ENCODE peak calls at places on chromosomes 1 and 21, in seven cellular contexts. R is stomach, T is HepG2, O is GM12878, Z is K562, N is sigmoid colon, H is SK-N-SH. B is an unnamed sample.

GRCh38 chr1:2533356-2533755 is 3.3 kb upstream of the HES5 start:
- DNase-seq in R (no peak), T (no peak), O (no peak), Z (no peak), N (no peak), H (no peak), B (no peak)

GRCh38 chr1:157540160-157540748 is 12.1 kb downstream of the FCRL5 start:
- DNase-seq in R (no peak), T (no peak), O (no peak), Z (no peak), N (no peak), H (no peak), B (no peak)

GRCh38 chr1:244603498-244603897 is 49.4 kb upstream of the DESI2 start:
- DNase-seq in R (no peak), T (peak; percentile 7), O (no peak), Z (peak; percentile 42), N (no peak), H (peak; percentile 43), B (no peak)

GRCh38 chr21:25573409-25574206 is 33.7 kb downstream of the MRPL39 start:
- DNase-seq in R (no peak), T (peak; percentile 6), O (peak; percentile 81), Z (peak; percentile 63), N (no peak), H (peak; percentile 27), B (no peak)

GRCh38 chr21:40846566-40847411 is at the start of gene DSCAM:
- DNase-seq in R (no peak), T (no peak), O (no peak), Z (no peak), N (no peak), H (peak; percentile 57), B (no peak)

GRCh38 chr1:157201767-157202166 is 63.6 kb upstream of the ETV3 start:
- DNase-seq in R (no peak), T (no peak), O (no peak), Z (no peak), N (no peak), H (no peak), B (no peak)

GRCh38 chr21:36288651-36289243 is 31.2 kb upstream of the MORC3 start:
- DNase-seq in R (no peak), T (no peak), O (no peak), Z (no peak), N (no peak), H (no peak), B (no peak)

GRCh38 chr1:244796719-244797406 is 38.6 kb upstream of the COX20 start:
- DNase-seq in R (peak; percentile 75), T (peak; percentile 51), O (no peak), Z (peak; percentile 80), N (peak; percentile 72), H (peak; percentile 69), B (peak; percentile 69)

GRCh38 chr1:160553778-160554177 is 25.5 kb downstream of the CD84 start:
- DNase-seq in R (no peak), T (no peak), O (no peak), Z (no peak), N (no peak), H (no peak), B (no peak)

GRCh38 chr1:100624886-100625430 is 87.0 kb downstream of the GPR88 start:
- DNase-seq in R (no peak), T (no peak), O (no peak), Z (no peak), N (no peak), H (no peak), B (no peak)

GRCh38 chr1:51236548-51237312 is 657 bp downstream of the RNF11 start:
- DNase-seq in R (peak; percentile 44), T (no peak), O (no peak), Z (peak; percentile 56), N (peak; percentile 76), H (peak; percentile 67), B (peak; percentile 59)

GRCh38 chr1:51237714-51238403 is 1.8 kb downstream of the RNF11 start:
- DNase-seq in R (no peak), T (no peak), O (no peak), Z (peak; percentile 47), N (no peak), H (no peak), B (no peak)

GRCh38 chr1:51235611-51236547 is at the start of gene RNF11:
- DNase-seq in R (peak; percentile 96), T (peak; percentile 68), O (peak; percentile 54), Z (peak; percentile 96), N (peak; percentile 97), H (peak; percentile 96), B (peak; percentile 95)

GRCh38 chr1:51237313-51237700 is 1.2 kb downstream of the RNF11 start:
- DNase-seq in R (no peak), T (no peak), O (no peak), Z (no peak), N (no peak), H (no peak), B (no peak)

GRCh38 chr1:51234721-51235425 is 1.2 kb upstream of the RNF11 start:
- DNase-seq in R (peak; percentile 80), T (peak; percentile 59), O (peak; percentile 93), Z (peak; percentile 88), N (peak; percentile 82), H (peak; percentile 55), B (peak; percentile 86)
- H3K27ac ChIP-seq in R (peak overlapping the region; percentile 97), T (no peak overlapping the region), O (peak overlapping the region; percentile 72), Z (no peak overlapping the region), N (peak overlapping the region; percentile 94), H (peak overlapping the region; percentile 84), B (peak overlapping the region; percentile 95)

GRCh38 chr1:184626076-184627011 is 128.3 kb downstream of the EDEM3 start:
- DNase-seq in R (no peak), T (no peak), O (no peak), Z (no peak), N (peak; percentile 70), H (no peak), B (peak; percentile 21)
- TF ChIP-seq POLR2AphosphoS5 in R (no peak), T (no peak), O (no peak), Z (no peak), N (no peak), H (no peak), B (no peak)

DNA sequence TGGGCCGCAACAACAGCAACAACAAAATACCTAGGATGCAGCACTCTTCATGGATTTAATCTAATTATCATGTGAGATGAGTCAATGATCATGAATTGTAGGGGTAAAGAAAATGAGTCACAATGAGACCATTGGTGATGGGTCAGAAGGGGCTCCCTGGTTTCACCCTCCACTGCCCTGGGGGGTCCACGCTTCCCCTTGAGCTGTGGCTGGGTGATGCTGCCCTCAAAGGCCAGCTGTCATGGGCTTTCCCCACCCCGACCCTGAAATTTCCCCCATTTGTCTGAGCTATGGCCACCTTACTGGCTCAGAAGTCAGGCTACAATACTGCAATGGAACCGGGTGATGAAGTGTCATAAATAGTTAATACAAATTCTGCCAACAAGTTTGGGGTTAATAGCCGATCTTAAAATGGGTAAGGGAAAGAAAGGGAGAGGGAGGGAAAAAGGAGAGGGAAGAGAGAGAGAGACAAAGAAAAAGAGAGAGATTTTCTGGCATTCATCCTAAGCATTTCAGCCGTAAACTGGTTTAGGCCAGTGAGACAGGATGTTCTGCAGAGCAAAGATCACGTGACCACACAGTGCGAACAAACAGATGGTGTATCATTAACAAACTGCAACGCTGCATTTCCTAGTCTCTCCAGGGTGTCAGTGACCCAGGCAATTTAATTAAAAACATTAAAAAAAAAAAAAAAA is 143.4 kb upstream of the ERRFI1 start:
- DNase-seq in R (peak; percentile 55), T (peak; percentile 93), O (peak; percentile 59), Z (peak; percentile 44), N (peak; percentile 92), H (peak; percentile 67), B (peak; percentile 67)
- TF ChIP-seq EP300 in R (no peak), T (peak; percentile 86), O (peak; percentile 65), Z (no peak), N (peak; percentile 79), H (peak; percentile 13), B (peak; percentile 80)

DNA sequence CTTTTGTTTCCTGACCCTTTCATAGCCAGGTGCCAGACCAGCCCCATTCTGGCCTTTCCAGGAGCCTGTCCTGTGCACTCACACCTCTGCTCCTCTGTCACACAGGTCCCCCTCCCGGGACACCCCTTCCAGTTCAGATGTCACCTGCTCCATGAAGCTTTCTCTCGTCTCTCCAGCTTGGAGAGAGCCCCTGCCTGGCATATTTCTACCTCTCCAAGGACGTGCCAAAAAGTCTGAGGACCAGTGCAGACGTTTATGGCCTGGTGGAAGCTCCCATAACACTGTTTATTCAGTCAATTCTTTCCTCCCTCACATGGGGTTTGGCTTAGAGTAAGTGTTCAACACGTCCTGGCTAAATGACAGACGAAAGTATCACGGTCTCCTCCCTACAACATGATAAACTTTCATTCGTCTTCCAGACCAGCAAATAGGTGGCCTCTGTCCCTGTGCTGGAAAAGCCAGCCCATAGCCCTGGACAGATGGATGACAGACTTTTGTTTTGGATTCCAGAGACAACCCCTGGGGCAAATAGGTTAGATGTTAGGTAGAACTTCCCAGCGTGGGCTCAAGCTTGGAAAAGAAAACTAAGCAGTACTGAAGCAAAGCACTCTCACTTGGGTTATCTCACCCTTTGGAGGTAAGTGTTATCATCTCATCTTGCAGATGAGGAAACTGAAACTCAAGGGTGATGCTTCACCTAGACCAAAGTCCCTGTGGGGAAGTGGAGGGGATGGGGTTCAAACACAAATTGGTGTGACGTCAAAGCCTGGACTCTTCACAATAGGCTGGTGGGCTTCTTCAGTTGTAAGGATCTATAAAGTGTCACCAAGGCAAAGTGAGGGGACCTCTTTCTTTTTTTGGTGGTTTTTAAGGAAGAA is 52.9 kb upstream of the ECE1 start:
- DNase-seq in R (no peak), T (no peak), O (no peak), Z (no peak), N (peak; percentile 71), H (no peak), B (peak; percentile 11)
- H3K27ac ChIP-seq in R (peak overlapping the region; percentile 87), T (no peak overlapping the region), O (peak overlapping the region; percentile 38), Z (no peak overlapping the region), N (peak overlapping the region; percentile 96), H (no peak overlapping the region), B (peak overlapping the region; percentile 89)

GRCh38 chr1:23100074-23100748 is 68.4 kb downstream of the LUZP1 start:
- DNase-seq in R (peak; percentile 30), T (peak; percentile 44), O (no peak), Z (no peak), N (peak; percentile 76), H (peak; percentile 15), B (no peak)
- TF ChIP-seq POLR2AphosphoS5 in R (no peak), T (no peak), O (no peak), Z (no peak), N (no peak), H (no peak), B (peak; percentile 44)

GRCh38 chr21:14538477-14538876 is 7.6 kb downstream of the SAMSN1 start:
- DNase-seq in R (no peak), T (no peak), O (no peak), Z (no peak), N (no peak), H (no peak), B (no peak)
- TF ChIP-seq EP300 in R (no peak), T (no peak), O (no peak), Z (no peak), N (no peak), H (no peak), B (no peak)

DNA sequence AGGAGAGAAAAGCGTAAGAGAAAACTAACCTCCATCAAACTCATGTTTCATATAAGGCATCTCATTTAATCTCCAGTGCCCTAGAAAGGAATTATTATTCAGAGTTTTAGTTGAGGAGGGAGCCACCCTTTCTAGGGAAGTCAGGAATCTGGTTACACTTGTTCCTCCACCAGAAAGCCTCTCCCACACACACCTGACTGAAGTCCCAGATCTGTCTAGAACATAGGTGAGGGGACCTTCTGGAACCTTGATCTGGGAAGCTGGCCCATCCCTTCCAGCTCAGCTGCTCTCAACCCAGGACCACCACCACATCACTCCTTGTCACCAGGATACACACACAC is 1.9 kb upstream of the DENND2D start:
- DNase-seq in R (peak; percentile 48), T (no peak), O (no peak), Z (no peak), N (no peak), H (no peak), B (no peak)
- H3K27ac ChIP-seq in R (peak overlapping the region; percentile 96), T (no peak overlapping the region), O (peak overlapping the region; percentile 92), Z (no peak overlapping the region), N (no peak overlapping the region), H (no peak overlapping the region), B (peak overlapping the region; percentile 86)